ENCODE peak calls at places on chromosomes 16 and 17, in four cellular contexts. C is cardiac fibroblast, H is HFF-Myc, S is keratinocyte. Q is an unnamed sample.
A peak's percentile ranks its signal among the peaks of the same experiment; 100 is the strongest.

GRCh38 chr16:21326459-21326858 is 48.4 kb upstream of the CRYM start:
- DNase-seq in C (no peak), H (no peak), S (no peak), Q (no peak)

GRCh38 chr17:41627316-41628072 is 3.1 kb upstream of the KRT17 start:
- DNase-seq in C (no peak), H (no peak), S (no peak), Q (no peak)

GRCh38 chr17:60390881-60391418 is 983 bp downstream of the USP32 start:
- DNase-seq in C (peak; percentile 70), H (no peak), S (no peak), Q (no peak)

GRCh38 chr17:21318439-21318838 is 33.9 kb downstream of the MAP2K3 start:
- DNase-seq in C (no peak), H (no peak), S (no peak), Q (no peak)

GRCh38 chr16:66474750-66475199 is 47.7 kb downstream of the BEAN1 start:
- DNase-seq in C (no peak), H (no peak), S (no peak), Q (no peak)

GRCh38 chr17:49730078-49730786 is 22.5 kb upstream of the SLC35B1 start:
- DNase-seq in C (peak; percentile 97), H (peak; percentile 60), S (no peak), Q (peak; percentile 88)

GRCh38 chr17:43983515-43984411 is 20.7 kb upstream of the NAGS start:
- DNase-seq in C (no peak), H (no peak), S (no peak), Q (no peak)

GRCh38 chr17:12027658-12028057 is 7.0 kb downstream of the MAP2K4 start:
- DNase-seq in C (no peak), H (no peak), S (no peak), Q (no peak)

GRCh38 chr17:55674107-55674506 is 48.6 kb downstream of the TMEM100 start:
- DNase-seq in C (peak; percentile 23), H (no peak), S (no peak), Q (no peak)

GRCh38 chr17:82861393-82861775 is 21.6 kb upstream of the ZNF750 start:
- DNase-seq in C (no peak), H (no peak), S (no peak), Q (no peak)

GRCh38 chr17:68296217-68297140 is 5.2 kb downstream of the ARSG start:
- DNase-seq in C (no peak), H (no peak), S (no peak), Q (no peak)

GRCh38 chr17:15289285-15290185 is 24.4 kb upstream of the PMP22 start:
- DNase-seq in C (peak; percentile 70), H (no peak), S (no peak), Q (no peak)

GRCh38 chr17:76141212-76142043 is at the start of gene FOXJ1:
- DNase-seq in C (peak; percentile 85), H (peak; percentile 40), S (peak; percentile 48), Q (peak; percentile 54)

GRCh38 chr17:79133214-79133613 is 58.6 kb downstream of the ENGASE start:
- DNase-seq in C (no peak), H (no peak), S (no peak), Q (no peak)

GRCh38 chr16:88077328-88078108 is 126.3 kb downstream of the BANP start:
- DNase-seq in C (no peak), H (no peak), S (no peak), Q (no peak)

GRCh38 chr17:41539071-41539492 is 11.0 kb upstream of the KRT19 start:
- DNase-seq in C (no peak), H (no peak), S (no peak), Q (no peak)

GRCh38 chr17:41593306-41594095 is 6.8 kb upstream of the KRT14 start:
- DNase-seq in C (no peak), H (no peak), S (no peak), Q (no peak)

GRCh38 chr16:79011282-79011681 is 589.3 kb downstream of the MAF start:
- DNase-seq in C (no peak), H (no peak), S (no peak), Q (no peak)

GRCh38 chr17:4901648-4902344 is 1.1 kb downstream of the CHRNE start:
- DNase-seq in C (no peak), H (no peak), S (no peak), Q (no peak)

GRCh38 chr16:64507240-64508024 is 614.4 kb downstream of the CDH11 start:
- DNase-seq in C (no peak), H (no peak), S (no peak), Q (no peak)

GRCh38 chr17:68390888-68391545 is 66.3 kb downstream of the WIPI1 start:
- DNase-seq in C (no peak), H (no peak), S (no peak), Q (no peak)

GRCh38 chr17:46777943-46778915 is 40.3 kb downstream of the WNT3 start:
- DNase-seq in C (no peak), H (no peak), S (no peak), Q (no peak)

GRCh38 chr17:48438662-48439061 is 8.6 kb upstream of the SKAP1 start:
- DNase-seq in C (no peak), H (no peak), S (no peak), Q (no peak)

GRCh38 chr17:80694085-80694991 is 149.7 kb downstream of the RPTOR start:
- DNase-seq in C (no peak), H (no peak), S (no peak), Q (no peak)

GRCh38 chr16:11634307-11634706 is 33.9 kb upstream of the SNN start:
- DNase-seq in C (no peak), H (no peak), S (no peak), Q (no peak)

GRCh38 chr16:28834873-28835863 is 11.0 kb downstream of the TUFM start:
- DNase-seq in C (no peak), H (no peak), S (no peak), Q (no peak)

GRCh38 chr17:62109378-62109902 is 44.4 kb upstream of the MED13 start:
- DNase-seq in C (peak; percentile 57), H (peak; percentile 26), S (peak; percentile 50), Q (peak; percentile 56)

GRCh38 chr16:23355106-23355670 is 53.1 kb downstream of the SCNN1B start:
- DNase-seq in C (no peak), H (no peak), S (no peak), Q (no peak)

GRCh38 chr16:54647216-54647615 is 283.4 kb upstream of the IRX5 start:
- DNase-seq in C (no peak), H (no peak), S (no peak), Q (no peak)

GRCh38 chr17:54177606-54178308 is 355.0 kb downstream of the KIF2B start:
- DNase-seq in C (no peak), H (no peak), S (no peak), Q (no peak)

GRCh38 chr16:67299269-67299668 is 19.9 kb downstream of the PLEKHG4 start:
- DNase-seq in C (no peak), H (no peak), S (no peak), Q (no peak)

GRCh38 chr17:2980904-2981246 is 82.5 kb downstream of the OR1D5 start:
- DNase-seq in C (no peak), H (no peak), S (no peak), Q (no peak)

GRCh38 chr17:82887255-82888164 is 47.7 kb upstream of the ZNF750 start:
- DNase-seq in C (no peak), H (no peak), S (no peak), Q (no peak)

GRCh38 chr16:10736926-10737625 is 6.6 kb upstream of the NUBP1 start:
- DNase-seq in C (peak; percentile 80), H (no peak), S (no peak), Q (peak; percentile 37)

GRCh38 chr16:27237229-27238015 is 31.1 kb downstream of the NSMCE1 start:
- DNase-seq in C (no peak), H (no peak), S (no peak), Q (no peak)

GRCh38 chr16:6231351-6231750 is 1101.3 kb upstream of the RBFOX1 start:
- DNase-seq in C (no peak), H (no peak), S (no peak), Q (no peak)

GRCh38 chr17:66415366-66416206 is 113.2 kb downstream of the PRKCA start:
- DNase-seq in C (no peak), H (no peak), S (no peak), Q (no peak)

GRCh38 chr17:2794116-2794803 is 2.0 kb upstream of the RAP1GAP2 start:
- DNase-seq in C (no peak), H (no peak), S (no peak), Q (no peak)

GRCh38 chr17:6780001-6780400 is 4.0 kb downstream of the FBXO39 start:
- DNase-seq in C (no peak), H (no peak), S (no peak), Q (no peak)

GRCh38 chr17:8110907-8111306 is 7.4 kb downstream of the ALOXE3 start:
- DNase-seq in C (no peak), H (no peak), S (no peak), Q (no peak)
- TF ChIP-seq CTCF in C (no peak), H (no peak), S (no peak), Q (no peak)

DNA sequence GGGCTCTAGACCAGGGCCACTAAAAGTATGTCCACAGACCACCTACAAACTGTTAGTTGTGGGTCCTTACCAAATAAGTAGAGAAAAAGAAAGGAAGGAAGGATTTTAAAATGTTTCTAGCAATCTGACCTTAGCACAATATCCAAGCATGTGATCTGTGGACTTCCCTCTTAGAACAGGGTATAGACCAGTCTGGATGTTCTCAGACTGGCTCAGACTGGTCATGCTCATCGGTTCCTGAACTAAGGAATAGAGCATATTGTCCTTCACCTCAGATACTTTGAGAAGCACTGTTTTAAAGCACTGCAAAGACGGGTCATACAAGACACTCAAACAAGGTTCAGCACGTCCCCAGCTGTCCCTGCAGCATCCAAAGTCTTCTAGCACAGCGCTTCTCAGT is 25.8 kb downstream of the CUEDC1 start:
- DNase-seq in C (no peak), H (no peak), S (no peak), Q (no peak)
- TF ChIP-seq CTCF in C (no peak), H (no peak), S (no peak), Q (no peak)

GRCh38 chr17:29583324-29584248 is 5.9 kb downstream of the GIT1 start:
- DNase-seq in C (no peak), H (no peak), S (peak; percentile 91), Q (no peak)
- TF ChIP-seq CTCF in C (no peak), H (no peak), S (no peak), Q (no peak)

GRCh38 chr16:75238132-75238852 is 13.1 kb downstream of the BCAR1 start:
- DNase-seq in C (peak; percentile 94), H (no peak), S (no peak), Q (peak; percentile 75)

GRCh38 chr16:75239463-75240122 is 11.8 kb downstream of the BCAR1 start:
- DNase-seq in C (no peak), H (no peak), S (no peak), Q (no peak)

GRCh38 chr16:75237398-75238131 is 13.9 kb downstream of the BCAR1 start:
- DNase-seq in C (no peak), H (no peak), S (no peak), Q (no peak)

GRCh38 chr16:75236736-75237397 is 14.6 kb downstream of the BCAR1 start:
- DNase-seq in C (no peak), H (no peak), S (no peak), Q (no peak)

GRCh38 chr16:75238853-75239371 is 12.5 kb downstream of the BCAR1 start:
- DNase-seq in C (no peak), H (no peak), S (no peak), Q (no peak)
- TF ChIP-seq CTCF in C (peak; percentile 23), H (peak; percentile 15), S (peak; percentile 25), Q (peak; percentile 15)

DNA sequence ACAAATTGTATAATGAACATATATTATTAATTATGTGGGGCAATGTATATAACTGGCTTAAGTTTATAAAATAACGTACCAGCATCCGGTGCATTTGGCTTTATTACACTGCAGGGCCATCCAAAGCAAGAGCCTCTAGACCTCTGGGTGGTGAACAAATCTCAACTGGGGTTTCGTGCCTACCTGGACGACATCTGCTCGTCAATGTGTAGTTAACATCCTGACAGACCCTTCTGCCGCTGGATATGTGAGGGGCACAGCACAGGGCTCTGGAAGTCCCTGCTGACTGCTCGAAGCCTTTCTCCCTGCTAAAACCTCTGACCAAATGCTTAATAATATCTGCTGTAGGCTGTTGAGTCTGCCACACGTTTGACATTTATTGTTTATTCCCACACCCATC is 2.3 kb downstream of the TMEM186 start:
- DNase-seq in C (no peak), H (no peak), S (no peak), Q (no peak)
- TF ChIP-seq CTCF in C (no peak), H (no peak), S (no peak), Q (no peak)

Q was measured in AG09319.